ENCODE peak calls at places on chromosome 13, in seven cellular contexts. D, O, L, Y, B, W and F are unnamed samples. For H3K27me3, the result is how much of the 10 kb centered on the place peaks cover.

GRCh38 chr13:85896516-85897450 is 97.6 kb upstream of the SLITRK6 start:
- DNase-seq in D (no peak), O (no peak), L (no peak), Y (no peak), B (no peak), W (no peak), F (no peak)

GRCh38 chr13:64289702-64290101 is 2874.1 kb upstream of the PCDH20 start:
- DNase-seq in D (no peak), O (no peak), L (no peak), Y (no peak), B (no peak), W (no peak), F (no peak)

GRCh38 chr13:111488466-111489132 is 168.2 kb downstream of the TEX29 start:
- DNase-seq in D (no peak), O (no peak), L (no peak), Y (no peak), B (no peak), W (no peak), F (no peak)

GRCh38 chr13:110557610-110558305 is 3.8 kb downstream of the RAB20 start:
- DNase-seq in D (no peak), O (no peak), L (peak), Y (peak), B (no peak), W (no peak), F (no peak)

GRCh38 chr13:97068964-97069815 is 74.9 kb upstream of the OXGR1 start:
- DNase-seq in D (no peak), O (no peak), L (no peak), Y (no peak), B (no peak), W (no peak), F (no peak)

GRCh38 chr13:60873116-60873515 is 476.1 kb downstream of the TDRD3 start:
- DNase-seq in D (no peak), O (no peak), L (no peak), Y (no peak), B (no peak), W (no peak), F (no peak)

GRCh38 chr13:112616586-112617381 is 28.8 kb upstream of the TUBGCP3 start:
- DNase-seq in D (no peak), O (peak), L (no peak), Y (no peak), B (no peak), W (no peak), F (peak)

GRCh38 chr13:74132768-74133656 is 1.2 kb downstream of the KLF12 start:
- DNase-seq in D (peak), O (no peak), L (peak), Y (peak), B (peak), W (no peak), F (no peak)

GRCh38 chr13:67549331-67549730 is 319.2 kb upstream of the PCDH9 start:
- DNase-seq in D (no peak), O (no peak), L (no peak), Y (no peak), B (no peak), W (no peak), F (no peak)

GRCh38 chr13:101829484-101829883 is 377.0 kb downstream of the ITGBL1 start:
- DNase-seq in D (no peak), O (no peak), L (no peak), Y (no peak), B (no peak), W (no peak), F (no peak)

GRCh38 chr13:72656357-72656756 is 71.1 kb downstream of the MZT1 start:
- DNase-seq in D (no peak), O (no peak), L (no peak), Y (no peak), B (no peak), W (no peak), F (no peak)

GRCh38 chr13:72652681-72653080 is 74.7 kb downstream of the MZT1 start:
- DNase-seq in D (no peak), O (no peak), L (no peak), Y (no peak), B (no peak), W (no peak), F (no peak)

GRCh38 chr13:72648513-72649065 is 78.8 kb downstream of the MZT1 start:
- DNase-seq in D (no peak), O (no peak), L (no peak), Y (no peak), B (no peak), W (no peak), F (no peak)

GRCh38 chr13:72645521-72645920 is 81.9 kb downstream of the MZT1 start:
- DNase-seq in D (no peak), O (no peak), L (no peak), Y (no peak), B (no peak), W (no peak), F (no peak)

GRCh38 chr13:72651196-72651595 is 76.2 kb downstream of the MZT1 start:
- DNase-seq in D (no peak), O (peak), L (no peak), Y (no peak), B (no peak), W (no peak), F (no peak)
- H3K27me3 ChIP-seq in D (under half), O (under half), L (under half), Y (under half), B (under half), W (under half), F (under half)

GRCh38 chr13:28459911-28460310 is 35.0 kb downstream of the FLT1 start:
- DNase-seq in D (no peak), O (no peak), L (no peak), Y (no peak), B (no peak), W (no peak), F (no peak)

GRCh38 chr13:28455580-28456194 is 39.2 kb downstream of the FLT1 start:
- DNase-seq in D (no peak), O (no peak), L (no peak), Y (no peak), B (no peak), W (no peak), F (no peak)

GRCh38 chr13:28463481-28463880 is 31.4 kb downstream of the FLT1 start:
- DNase-seq in D (no peak), O (no peak), L (no peak), Y (no peak), B (no peak), W (no peak), F (no peak)

GRCh38 chr13:28452755-28453154 is 42.2 kb downstream of the FLT1 start:
- DNase-seq in D (no peak), O (no peak), L (no peak), Y (no peak), B (no peak), W (no peak), F (no peak)

DNA sequence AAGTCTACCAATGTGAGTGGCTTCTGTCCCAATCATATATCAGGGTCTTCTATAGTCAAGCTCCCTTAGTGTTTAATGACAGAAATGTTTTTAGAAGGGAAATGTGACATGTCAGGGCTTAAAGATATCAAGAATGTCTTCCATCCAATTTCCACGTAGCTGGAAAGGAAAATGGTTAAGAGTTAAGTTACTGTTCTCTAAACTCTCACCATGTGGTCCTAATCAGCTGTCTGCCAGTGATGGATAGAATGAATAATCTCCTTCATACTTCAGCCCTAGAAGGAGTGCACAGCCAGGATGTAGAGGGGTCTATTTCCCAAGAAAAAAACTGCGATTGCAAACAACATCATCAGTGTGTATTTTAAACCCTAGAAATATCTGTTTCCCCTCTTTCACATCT is 36.3 kb downstream of the FLT1 start:
- DNase-seq in D (no peak), O (no peak), L (no peak), Y (no peak), B (no peak), W (no peak), F (no peak)
- TF ChIP-seq EP300 in D (no peak), O (no peak), L (no peak), Y (no peak), B (no peak), W (no peak), F (no peak)

GRCh38 chr13:20114066-20114465 is 46.8 kb downstream of the GJA3 start:
- DNase-seq in D (no peak), O (peak), L (no peak), Y (no peak), B (no peak), W (no peak), F (no peak)

GRCh38 chr13:20116213-20116612 is 44.6 kb downstream of the GJA3 start:
- DNase-seq in D (no peak), O (no peak), L (no peak), Y (no peak), B (no peak), W (no peak), F (no peak)

GRCh38 chr13:20119960-20120359 is 40.9 kb downstream of the GJA3 start:
- DNase-seq in D (no peak), O (no peak), L (no peak), Y (no peak), B (no peak), W (no peak), F (no peak)

GRCh38 chr13:20121154-20121515 is 39.7 kb downstream of the GJA3 start:
- DNase-seq in D (no peak), O (peak), L (no peak), Y (no peak), B (no peak), W (no peak), F (no peak)

DNA sequence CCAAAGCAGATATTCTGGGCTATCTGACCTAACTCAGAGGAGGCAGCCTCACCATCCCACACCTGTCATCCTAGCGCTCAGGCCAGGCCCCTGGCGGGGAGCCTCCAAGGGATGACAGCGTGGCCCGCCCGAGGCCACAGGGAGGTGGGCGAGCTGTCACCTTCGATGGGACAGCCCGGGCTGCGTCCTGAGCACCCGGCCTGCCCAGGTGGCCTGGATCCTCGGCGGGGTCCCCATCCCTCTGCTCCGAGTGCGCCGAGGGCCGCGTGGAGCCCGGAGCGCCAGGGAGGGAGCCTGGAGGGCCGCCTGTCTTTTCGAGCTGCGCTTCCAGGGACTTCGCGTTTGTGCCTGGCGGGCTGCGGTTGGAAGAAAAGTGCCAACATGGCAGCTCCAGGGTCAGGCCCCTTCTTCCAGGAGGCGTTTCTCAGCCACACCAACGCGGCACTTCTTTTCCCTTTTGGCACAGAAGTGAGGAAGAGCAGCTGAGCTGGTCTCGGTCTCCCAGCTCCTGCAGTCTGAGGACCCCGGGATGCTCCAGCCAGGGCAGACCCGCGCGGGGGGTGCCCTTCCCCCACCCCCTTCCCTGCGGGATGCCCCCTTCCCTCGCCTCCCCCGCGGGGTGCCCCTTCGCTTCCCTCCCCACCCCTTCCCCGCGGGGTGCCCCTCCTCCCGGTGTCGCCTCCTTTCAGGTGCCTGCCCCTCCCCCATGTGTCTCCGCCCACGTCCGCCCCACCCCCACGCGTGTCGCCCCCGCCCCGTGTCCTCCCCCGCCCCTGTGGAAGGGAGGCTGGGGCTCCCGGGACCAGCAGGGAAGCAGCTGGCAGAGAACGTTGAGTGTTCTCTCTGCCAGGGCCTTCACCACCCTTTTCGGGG is 42.3 kb downstream of the GJA3 start:
- DNase-seq in D (peak), O (no peak), L (peak), Y (peak), B (peak), W (no peak), F (no peak)
- H3K27ac ChIP-seq in D (peak), O (no peak), L (peak), Y (peak), B (peak), W (peak), F (peak)

GRCh38 chr13:51237887-51238286 is 15.7 kb downstream of the FAM124A start:
- DNase-seq in D (no peak), O (no peak), L (no peak), Y (no peak), B (no peak), W (no peak), F (no peak)

GRCh38 chr13:51233117-51233826 is 11.1 kb downstream of the FAM124A start:
- DNase-seq in D (no peak), O (no peak), L (no peak), Y (no peak), B (no peak), W (no peak), F (no peak)

GRCh38 chr13:51234676-51235075 is 12.5 kb downstream of the FAM124A start:
- DNase-seq in D (no peak), O (no peak), L (no peak), Y (no peak), B (no peak), W (no peak), F (no peak)

GRCh38 chr13:51235186-51235585 is 13.0 kb downstream of the FAM124A start:
- DNase-seq in D (no peak), O (no peak), L (no peak), Y (no peak), B (no peak), W (no peak), F (no peak)

GRCh38 chr13:51235756-51236564 is 13.8 kb downstream of the FAM124A start:
- DNase-seq in D (no peak), O (no peak), L (no peak), Y (no peak), B (no peak), W (no peak), F (no peak)
- H3K27me3 ChIP-seq in D (under half), O (under half), L (under half), Y (under half), B (under half), W (under half), F (under half)

GRCh38 chr13:81396172-81396571 is 1055.2 kb upstream of the SPRY2 start:
- DNase-seq in D (no peak), O (no peak), L (no peak), Y (no peak), B (no peak), W (no peak), F (no peak)

GRCh38 chr13:81393110-81393509 is 1052.2 kb upstream of the SPRY2 start:
- DNase-seq in D (no peak), O (no peak), L (no peak), Y (no peak), B (no peak), W (no peak), F (no peak)

GRCh38 chr13:81395368-81395767 is 1054.4 kb upstream of the SPRY2 start:
- DNase-seq in D (no peak), O (no peak), L (no peak), Y (no peak), B (peak), W (no peak), F (no peak)

GRCh38 chr13:81394605-81395004 is 1053.7 kb upstream of the SPRY2 start:
- DNase-seq in D (no peak), O (no peak), L (no peak), Y (no peak), B (no peak), W (no peak), F (no peak)

DNA sequence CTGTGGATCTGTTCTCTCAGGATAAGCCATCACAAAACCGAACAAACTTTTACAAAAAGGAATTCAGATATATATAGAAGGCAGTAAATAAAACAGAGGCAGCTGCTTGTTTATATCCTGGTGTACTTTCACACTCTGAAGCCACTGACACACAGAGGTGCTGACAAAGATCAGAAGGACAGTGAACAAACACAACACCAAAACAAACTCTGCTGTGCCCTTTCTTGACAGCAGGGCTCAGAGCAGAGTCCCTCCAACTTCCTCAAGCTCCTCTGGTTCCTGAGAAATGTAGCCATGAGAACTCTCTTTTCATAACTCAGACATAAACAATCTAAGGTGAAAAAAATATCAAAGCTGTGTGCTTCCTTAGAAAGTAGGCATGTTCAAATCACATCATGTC is 1052.8 kb upstream of the SPRY2 start:
- DNase-seq in D (no peak), O (no peak), L (no peak), Y (no peak), B (no peak), W (no peak), F (no peak)
- TF ChIP-seq EP300 in D (no peak), O (no peak), L (no peak), Y (no peak), B (no peak), W (no peak), F (no peak)

GRCh38 chr13:100671389-100672182 is 3.0 kb downstream of the TMTC4 start:
- DNase-seq in D (no peak), O (peak), L (no peak), Y (no peak), B (no peak), W (no peak), F (peak)
- H3K27ac ChIP-seq in D (no peak), O (no peak), L (no peak), Y (no peak), B (no peak), W (no peak), F (no peak)

GRCh38 chr13:31114641-31115040 is 47.1 kb downstream of the HSPH1 start:
- DNase-seq in D (no peak), O (no peak), L (no peak), Y (no peak), B (no peak), W (no peak), F (no peak)
- H3K27me3 ChIP-seq in D (under half), O (under half), L (under half), Y (under half), B (under half), W (under half), F (under half)

GRCh38 chr13:94454906-94455305 is 24.6 kb downstream of the DCT start:
- DNase-seq in D (no peak), O (no peak), L (no peak), Y (no peak), B (no peak), W (no peak), F (peak)

GRCh38 chr13:94454334-94454733 is 25.1 kb downstream of the DCT start:
- DNase-seq in D (no peak), O (no peak), L (no peak), Y (no peak), B (no peak), W (no peak), F (no peak)

GRCh38 chr13:94462670-94463069 is 16.8 kb downstream of the DCT start:
- DNase-seq in D (no peak), O (no peak), L (no peak), Y (no peak), B (no peak), W (no peak), F (no peak)

GRCh38 chr13:94455414-94455813 is 24.1 kb downstream of the DCT start:
- DNase-seq in D (no peak), O (no peak), L (no peak), Y (no peak), B (no peak), W (no peak), F (peak)

DNA sequence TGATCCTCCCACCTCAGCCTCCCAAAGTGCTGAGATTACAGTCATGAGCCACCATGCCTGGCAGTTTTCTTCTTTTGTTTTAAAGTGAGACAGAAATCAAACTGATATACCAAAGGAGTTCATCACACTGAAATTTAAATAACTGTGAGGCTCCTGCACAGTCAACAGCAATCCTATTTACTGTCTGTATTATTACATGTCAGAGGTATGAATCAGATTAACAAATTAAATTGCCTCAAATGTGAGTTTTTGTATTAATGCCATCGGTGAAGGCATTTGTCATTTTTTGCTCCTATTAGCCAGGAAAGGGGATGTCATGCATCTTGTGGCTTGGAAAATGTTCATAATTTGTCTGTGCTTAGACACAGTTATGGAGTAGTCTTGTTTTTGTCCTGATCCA is 20.4 kb downstream of the DCT start:
- DNase-seq in D (no peak), O (no peak), L (no peak), Y (no peak), B (no peak), W (no peak), F (no peak)
- TF ChIP-seq EP300 in D (no peak), O (no peak), L (no peak), Y (no peak), B (no peak), W (no peak), F (no peak)

GRCh38 chr13:75704194-75704941 is 68.2 kb downstream of the LMO7 start:
- DNase-seq in D (no peak), O (no peak), L (no peak), Y (no peak), B (no peak), W (no peak), F (no peak)

GRCh38 chr13:75703768-75704167 is 67.6 kb downstream of the LMO7 start:
- DNase-seq in D (no peak), O (no peak), L (no peak), Y (no peak), B (no peak), W (no peak), F (no peak)

GRCh38 chr13:75705395-75705794 is 69.3 kb downstream of the LMO7 start:
- DNase-seq in D (no peak), O (no peak), L (no peak), Y (no peak), B (no peak), W (no peak), F (no peak)

GRCh38 chr13:75704942-75705320 is 68.8 kb downstream of the LMO7 start:
- DNase-seq in D (no peak), O (no peak), L (no peak), Y (peak), B (peak), W (no peak), F (no peak)

DNA sequence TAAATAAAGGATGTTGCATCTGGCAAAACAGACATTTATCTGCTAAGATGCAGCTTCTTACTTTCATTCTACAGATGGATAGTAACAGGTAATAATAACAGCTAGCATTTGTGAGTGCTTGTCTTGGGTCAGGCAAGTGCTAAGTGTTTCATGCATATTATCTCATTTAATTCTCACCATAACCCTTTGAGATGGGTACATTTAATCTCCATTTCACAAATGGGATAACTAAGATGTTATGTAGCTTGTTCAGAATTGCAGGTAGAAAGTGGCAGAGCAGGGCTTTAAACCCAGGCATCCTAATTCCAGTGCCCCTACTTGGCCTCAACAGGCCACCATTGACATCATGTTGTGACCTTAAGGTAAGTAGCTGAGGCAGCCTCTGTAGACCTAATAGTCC is 69.8 kb downstream of the LMO7 start:
- DNase-seq in D (no peak), O (no peak), L (no peak), Y (no peak), B (no peak), W (no peak), F (no peak)
- H3K27ac ChIP-seq in D (no peak), O (no peak), L (no peak), Y (no peak), B (no peak), W (no peak), F (no peak)